ENCODE peak calls at places on chromosomes 5 and 9, in four cellular contexts. One of them, this sample, is unnamed.

GRCh38 chr5:150106669-150107068 is 20.3 kb upstream of the CSF1R start:
- DNase-seq in tibial nerve: no peak
- DNase-seq in effector memory CD4-positive, alpha-beta T cell: no peak
- DNase-seq in body of pancreas: no peak
- DNase-seq in this sample: no peak

GRCh38 chr5:23507278-23507685 is at the start of gene PRDM9:
- DNase-seq in effector memory CD4-positive, alpha-beta T cell: no peak
- DNase-seq in body of pancreas: peak; percentile 83
- DNase-seq in tibial nerve: peak; percentile 5
- DNase-seq in this sample: peak; percentile 68

GRCh38 chr9:107935931-107936330 is 446.4 kb upstream of the KLF4 start:
- DNase-seq in tibial nerve: no peak
- DNase-seq in body of pancreas: no peak
- DNase-seq in effector memory CD4-positive, alpha-beta T cell: no peak
- DNase-seq in this sample: no peak

GRCh38 chr9:114989600-114990410 is 59.4 kb upstream of the TNFSF8 start:
- DNase-seq in body of pancreas: no peak
- DNase-seq in effector memory CD4-positive, alpha-beta T cell: no peak
- DNase-seq in tibial nerve: no peak
- DNase-seq in this sample: no peak

GRCh38 chr5:42392917-42393316 is 30.3 kb upstream of the GHR start:
- DNase-seq in tibial nerve: no peak
- DNase-seq in body of pancreas: no peak
- DNase-seq in effector memory CD4-positive, alpha-beta T cell: no peak
- DNase-seq in this sample: no peak

GRCh38 chr9:92877531-92878430 is at the start of gene ZNF484:
- DNase-seq in body of pancreas: peak; percentile 99
- DNase-seq in tibial nerve: peak; percentile 96
- DNase-seq in effector memory CD4-positive, alpha-beta T cell: peak; percentile 91
- DNase-seq in this sample: peak; percentile 99

GRCh38 chr5:140966293-140967225 is at the start of gene PCDHAC2:
- DNase-seq in body of pancreas: peak; percentile 34
- DNase-seq in tibial nerve: no peak
- DNase-seq in effector memory CD4-positive, alpha-beta T cell: no peak
- DNase-seq in this sample: peak; percentile 55

GRCh38 chr5:112254303-112254702 is 164.8 kb downstream of the EPB41L4A start:
- DNase-seq in body of pancreas: no peak
- DNase-seq in effector memory CD4-positive, alpha-beta T cell: no peak
- DNase-seq in tibial nerve: no peak
- DNase-seq in this sample: no peak

GRCh38 chr5:177388521-177389052 is 4.4 kb downstream of the SLC34A1 start:
- DNase-seq in body of pancreas: no peak
- DNase-seq in effector memory CD4-positive, alpha-beta T cell: no peak
- DNase-seq in tibial nerve: no peak
- DNase-seq in this sample: no peak

GRCh38 chr5:57033103-57033502 is 81.2 kb upstream of the MIER3 start:
- DNase-seq in body of pancreas: no peak
- DNase-seq in tibial nerve: no peak
- DNase-seq in effector memory CD4-positive, alpha-beta T cell: no peak
- DNase-seq in this sample: no peak

GRCh38 chr9:127981559-127982121 is 851 bp upstream of the EEIG1 start:
- DNase-seq in body of pancreas: no peak
- DNase-seq in effector memory CD4-positive, alpha-beta T cell: no peak
- DNase-seq in tibial nerve: no peak
- DNase-seq in this sample: no peak
- H3K4me1 ChIP-seq in body of pancreas: peaks cover 49% of the 10 kb centered on the region
- H3K4me1 ChIP-seq in effector memory CD4-positive, alpha-beta T cell: peaks cover 25% of the 10 kb centered on the region
- H3K4me1 ChIP-seq in tibial nerve: no peaks in the 10 kb centered on the region
- H3K4me1 ChIP-seq in this sample: peaks cover 38% of the 10 kb centered on the region

GRCh38 chr9:2780326-2780725 is 63.0 kb downstream of the KCNV2 start:
- DNase-seq in body of pancreas: no peak
- DNase-seq in tibial nerve: no peak
- DNase-seq in effector memory CD4-positive, alpha-beta T cell: no peak
- DNase-seq in this sample: no peak
- H3K36me3 ChIP-seq in body of pancreas: peaks cover 12% of the 10 kb centered on the region
- H3K36me3 ChIP-seq in tibial nerve: no peaks in the 10 kb centered on the region
- H3K36me3 ChIP-seq in effector memory CD4-positive, alpha-beta T cell: peaks cover 39% of the 10 kb centered on the region
- H3K36me3 ChIP-seq in this sample: peaks cover 20% of the 10 kb centered on the region

DNA sequence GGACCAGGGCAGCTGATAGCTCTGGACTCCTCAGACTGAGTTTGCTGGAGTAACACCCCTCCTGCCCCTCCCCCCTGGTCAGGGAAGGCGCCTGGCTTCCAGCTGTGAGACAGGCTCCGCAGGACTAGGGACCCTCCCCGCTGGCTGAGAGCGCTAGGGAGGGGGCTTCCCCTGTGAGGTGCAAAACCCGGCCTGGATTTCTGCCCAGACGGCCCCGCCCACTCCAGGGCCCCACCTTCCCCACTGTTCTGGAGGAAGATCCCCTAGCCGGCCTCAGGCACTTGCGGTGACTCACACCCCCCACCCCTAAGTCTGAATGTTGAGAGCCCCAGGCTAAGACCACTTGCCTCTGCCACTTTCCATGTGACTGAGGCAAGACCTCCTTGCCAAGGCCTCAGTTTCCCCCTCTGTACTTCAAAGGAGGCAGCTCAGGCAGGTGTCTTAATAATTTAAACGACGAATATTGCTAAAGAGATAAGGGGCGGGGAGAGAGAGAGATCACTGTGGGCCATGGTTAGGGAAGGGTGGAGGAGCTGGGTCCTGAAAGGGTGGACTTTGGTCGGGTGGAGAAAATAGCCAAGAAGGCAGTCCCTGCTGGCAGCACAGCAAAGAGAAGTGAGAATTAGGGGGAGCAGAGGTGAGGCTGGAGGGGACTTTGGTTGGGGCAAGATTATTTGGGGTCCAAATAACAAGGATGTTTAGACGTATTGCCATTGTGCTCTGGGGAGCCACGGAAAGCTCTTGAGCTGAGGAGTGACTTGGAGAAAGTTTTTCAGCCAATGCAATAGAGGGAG is 1.0 kb upstream of the DAB2IP start:
- DNase-seq in body of pancreas: peak; percentile 47
- DNase-seq in tibial nerve: no peak
- DNase-seq in effector memory CD4-positive, alpha-beta T cell: no peak
- DNase-seq in this sample: peak; percentile 74
- H3K4me1 ChIP-seq in body of pancreas: peaks cover 62% of the 10 kb centered on the region
- H3K4me1 ChIP-seq in tibial nerve: no peaks in the 10 kb centered on the region
- H3K4me1 ChIP-seq in effector memory CD4-positive, alpha-beta T cell: peaks cover 11% of the 10 kb centered on the region
- H3K4me1 ChIP-seq in this sample: peaks cover 30% of the 10 kb centered on the region

GRCh38 chr5:96902876-96903275 is 26.6 kb downstream of the ERAP2 start:
- DNase-seq in effector memory CD4-positive, alpha-beta T cell: no peak
- DNase-seq in body of pancreas: no peak
- DNase-seq in tibial nerve: no peak
- DNase-seq in this sample: no peak

GRCh38 chr5:96903300-96903699 is 27.0 kb downstream of the ERAP2 start:
- DNase-seq in effector memory CD4-positive, alpha-beta T cell: no peak
- DNase-seq in body of pancreas: no peak
- DNase-seq in tibial nerve: no peak
- DNase-seq in this sample: no peak

GRCh38 chr5:96901841-96902240 is 25.5 kb downstream of the ERAP2 start:
- DNase-seq in body of pancreas: no peak
- DNase-seq in effector memory CD4-positive, alpha-beta T cell: no peak
- DNase-seq in tibial nerve: no peak
- DNase-seq in this sample: no peak

GRCh38 chr5:96905864-96906263 is 29.6 kb downstream of the ERAP2 start:
- DNase-seq in tibial nerve: no peak
- DNase-seq in effector memory CD4-positive, alpha-beta T cell: no peak
- DNase-seq in body of pancreas: no peak
- DNase-seq in this sample: no peak

DNA sequence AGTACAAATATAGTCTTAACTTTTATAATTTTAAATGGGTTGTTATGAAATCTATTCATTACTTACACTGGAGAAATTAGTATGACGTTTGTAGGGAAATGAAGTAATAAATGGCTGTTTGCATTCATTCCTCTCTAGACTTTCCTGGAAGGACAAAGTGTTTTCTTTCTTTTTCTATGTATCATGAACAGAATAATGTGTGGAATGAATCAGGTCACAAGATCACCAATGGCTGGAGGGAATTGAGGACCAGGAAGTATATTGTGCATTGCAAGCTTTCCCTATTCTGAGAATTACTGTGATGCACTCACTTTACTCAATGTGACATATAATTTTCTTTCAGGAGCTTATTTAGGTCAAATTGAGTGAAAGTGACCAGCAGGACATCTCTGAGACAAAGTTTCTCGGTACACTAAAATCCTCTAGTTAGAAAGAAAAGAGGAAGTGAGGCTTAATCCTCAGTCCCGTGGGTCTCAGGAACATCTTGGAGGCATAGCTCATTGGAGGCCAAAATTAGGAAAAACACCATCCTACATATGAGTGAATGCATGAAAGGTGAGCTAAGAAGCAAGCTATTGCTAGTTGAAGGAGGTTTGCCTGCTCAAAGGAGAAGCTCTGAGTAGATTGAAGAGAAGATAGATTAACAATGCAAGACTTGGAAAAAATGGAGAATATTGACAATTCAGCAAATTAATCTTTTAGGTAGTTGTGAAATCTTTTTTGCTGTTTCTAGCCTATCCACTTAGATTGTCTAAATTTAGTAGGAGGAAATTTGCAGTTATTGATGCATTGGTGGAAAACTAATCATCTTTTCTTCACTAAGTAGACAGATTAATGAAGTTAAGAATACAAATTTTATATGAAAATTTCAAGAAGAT is 28.0 kb downstream of the ERAP2 start:
- DNase-seq in effector memory CD4-positive, alpha-beta T cell: no peak
- DNase-seq in tibial nerve: no peak
- DNase-seq in body of pancreas: no peak
- DNase-seq in this sample: no peak
- H3K36me3 ChIP-seq in effector memory CD4-positive, alpha-beta T cell: peaks cover 70% of the 10 kb centered on the region
- H3K36me3 ChIP-seq in tibial nerve: no peaks in the 10 kb centered on the region
- H3K36me3 ChIP-seq in body of pancreas: peaks cover 2% of the 10 kb centered on the region
- H3K36me3 ChIP-seq in this sample: peaks cover 3% of the 10 kb centered on the region

GRCh38 chr9:129177791-129178578 is at the start of gene IER5L:
- DNase-seq in tibial nerve: peak; percentile 93
- DNase-seq in effector memory CD4-positive, alpha-beta T cell: peak; percentile 87
- DNase-seq in body of pancreas: peak; percentile 95
- DNase-seq in this sample: peak; percentile 96
- H3K4me1 ChIP-seq in tibial nerve: no peaks in the 10 kb centered on the region
- H3K4me1 ChIP-seq in effector memory CD4-positive, alpha-beta T cell: peaks cover 34% of the 10 kb centered on the region
- H3K4me1 ChIP-seq in body of pancreas: peaks cover 44% of the 10 kb centered on the region
- H3K4me1 ChIP-seq in this sample: peaks cover 15% of the 10 kb centered on the region